ENCODE peak calls at places on chromosomes 13 and 19, in four cellular contexts. One of them, this sample, is unnamed.

GRCh38 chr19:38697197-38697596 is 47.1 kb downstream of the CAPN12 start:
- DNase-seq in H54: no peak
- DNase-seq in NCI-H1092 treated with DMSO at 0.1 percent for 48 hours: no peak
- DNase-seq in activated naive CD8-positive, alpha-beta T cell treated with anti-CD3 and anti-CD28 coated beads, Interleukin-2, amount 50 U/mL, for 16 hours: no peak
- DNase-seq in this sample: peak

GRCh38 chr19:30664358-30665058 is 292.3 kb downstream of the ZNF536 start:
- DNase-seq in NCI-H1092 treated with DMSO at 0.1 percent for 48 hours: no peak
- DNase-seq in H54: no peak
- DNase-seq in activated naive CD8-positive, alpha-beta T cell treated with anti-CD3 and anti-CD28 coated beads, Interleukin-2, amount 50 U/mL, for 16 hours: no peak
- DNase-seq in this sample: peak

GRCh38 chr13:99610702-99611289 is 109.5 kb downstream of the TM9SF2 start:
- DNase-seq in H54: no peak
- DNase-seq in NCI-H1092 treated with DMSO at 0.1 percent for 48 hours: no peak
- DNase-seq in activated naive CD8-positive, alpha-beta T cell treated with anti-CD3 and anti-CD28 coated beads, Interleukin-2, amount 50 U/mL, for 16 hours: no peak
- DNase-seq in this sample: no peak

GRCh38 chr19:13689050-13689449 is 75.3 kb upstream of the MRI1 start:
- DNase-seq in H54: no peak
- DNase-seq in NCI-H1092 treated with DMSO at 0.1 percent for 48 hours: peak
- DNase-seq in activated naive CD8-positive, alpha-beta T cell treated with anti-CD3 and anti-CD28 coated beads, Interleukin-2, amount 50 U/mL, for 16 hours: no peak
- DNase-seq in this sample: peak

GRCh38 chr13:113633485-113633873 is 24.5 kb downstream of the ATP4B start:
- DNase-seq in activated naive CD8-positive, alpha-beta T cell treated with anti-CD3 and anti-CD28 coated beads, Interleukin-2, amount 50 U/mL, for 16 hours: no peak
- DNase-seq in H54: no peak
- DNase-seq in NCI-H1092 treated with DMSO at 0.1 percent for 48 hours: no peak
- DNase-seq in this sample: no peak

GRCh38 chr19:51702103-51702753 is 9.1 kb downstream of the SPACA6 start:
- DNase-seq in NCI-H1092 treated with DMSO at 0.1 percent for 48 hours: no peak
- DNase-seq in H54: no peak
- DNase-seq in activated naive CD8-positive, alpha-beta T cell treated with anti-CD3 and anti-CD28 coated beads, Interleukin-2, amount 50 U/mL, for 16 hours: no peak
- DNase-seq in this sample: peak

GRCh38 chr19:44943801-44944249 is 1.8 kb downstream of the APOC4 start:
- DNase-seq in NCI-H1092 treated with DMSO at 0.1 percent for 48 hours: no peak
- DNase-seq in activated naive CD8-positive, alpha-beta T cell treated with anti-CD3 and anti-CD28 coated beads, Interleukin-2, amount 50 U/mL, for 16 hours: no peak
- DNase-seq in H54: no peak
- DNase-seq in this sample: peak

GRCh38 chr19:10672529-10673150 is 18.5 kb downstream of the ILF3 start:
- DNase-seq in activated naive CD8-positive, alpha-beta T cell treated with anti-CD3 and anti-CD28 coated beads, Interleukin-2, amount 50 U/mL, for 16 hours: no peak
- DNase-seq in NCI-H1092 treated with DMSO at 0.1 percent for 48 hours: no peak
- DNase-seq in H54: no peak
- DNase-seq in this sample: no peak

GRCh38 chr13:31625115-31625514 is 114.2 kb upstream of the RXFP2 start:
- DNase-seq in NCI-H1092 treated with DMSO at 0.1 percent for 48 hours: no peak
- DNase-seq in activated naive CD8-positive, alpha-beta T cell treated with anti-CD3 and anti-CD28 coated beads, Interleukin-2, amount 50 U/mL, for 16 hours: no peak
- DNase-seq in H54: no peak
- DNase-seq in this sample: peak

GRCh38 chr13:100532836-100533435 is 55.7 kb downstream of the GGACT start:
- DNase-seq in activated naive CD8-positive, alpha-beta T cell treated with anti-CD3 and anti-CD28 coated beads, Interleukin-2, amount 50 U/mL, for 16 hours: no peak
- DNase-seq in H54: no peak
- DNase-seq in NCI-H1092 treated with DMSO at 0.1 percent for 48 hours: no peak
- DNase-seq in this sample: no peak

GRCh38 chr13:94431987-94432386 is 47.5 kb downstream of the DCT start:
- DNase-seq in H54: no peak
- DNase-seq in activated naive CD8-positive, alpha-beta T cell treated with anti-CD3 and anti-CD28 coated beads, Interleukin-2, amount 50 U/mL, for 16 hours: no peak
- DNase-seq in NCI-H1092 treated with DMSO at 0.1 percent for 48 hours: no peak
- DNase-seq in this sample: no peak

GRCh38 chr19:46654621-46655152 is 6.3 kb downstream of the DACT3 start:
- DNase-seq in activated naive CD8-positive, alpha-beta T cell treated with anti-CD3 and anti-CD28 coated beads, Interleukin-2, amount 50 U/mL, for 16 hours: no peak
- DNase-seq in H54: no peak
- DNase-seq in NCI-H1092 treated with DMSO at 0.1 percent for 48 hours: no peak
- DNase-seq in this sample: no peak

GRCh38 chr13:28408235-28408848 is 86.6 kb downstream of the FLT1 start:
- DNase-seq in activated naive CD8-positive, alpha-beta T cell treated with anti-CD3 and anti-CD28 coated beads, Interleukin-2, amount 50 U/mL, for 16 hours: no peak
- DNase-seq in NCI-H1092 treated with DMSO at 0.1 percent for 48 hours: no peak
- DNase-seq in H54: no peak
- DNase-seq in this sample: no peak

GRCh38 chr13:27079421-27079958 is 92.1 kb downstream of the USP12 start:
- DNase-seq in activated naive CD8-positive, alpha-beta T cell treated with anti-CD3 and anti-CD28 coated beads, Interleukin-2, amount 50 U/mL, for 16 hours: no peak
- DNase-seq in H54: no peak
- DNase-seq in NCI-H1092 treated with DMSO at 0.1 percent for 48 hours: no peak
- DNase-seq in this sample: peak

GRCh38 chr13:113354831-113355610 is 8.9 kb downstream of the GRTP1 start:
- DNase-seq in H54: no peak
- DNase-seq in NCI-H1092 treated with DMSO at 0.1 percent for 48 hours: no peak
- DNase-seq in activated naive CD8-positive, alpha-beta T cell treated with anti-CD3 and anti-CD28 coated beads, Interleukin-2, amount 50 U/mL, for 16 hours: no peak
- DNase-seq in this sample: no peak

GRCh38 chr19:52028780-52029123 is 573 bp upstream of the ZNF614 start:
- DNase-seq in H54: no peak
- DNase-seq in activated naive CD8-positive, alpha-beta T cell treated with anti-CD3 and anti-CD28 coated beads, Interleukin-2, amount 50 U/mL, for 16 hours: no peak
- DNase-seq in NCI-H1092 treated with DMSO at 0.1 percent for 48 hours: no peak
- DNase-seq in this sample: no peak

GRCh38 chr13:39602614-39603366 is at the start of gene LHFPL6:
- DNase-seq in H54: peak
- DNase-seq in NCI-H1092 treated with DMSO at 0.1 percent for 48 hours: peak
- DNase-seq in activated naive CD8-positive, alpha-beta T cell treated with anti-CD3 and anti-CD28 coated beads, Interleukin-2, amount 50 U/mL, for 16 hours: peak
- DNase-seq in this sample: peak

GRCh38 chr13:47044842-47045241 is 148.0 kb upstream of the HTR2A start:
- DNase-seq in activated naive CD8-positive, alpha-beta T cell treated with anti-CD3 and anti-CD28 coated beads, Interleukin-2, amount 50 U/mL, for 16 hours: no peak
- DNase-seq in NCI-H1092 treated with DMSO at 0.1 percent for 48 hours: no peak
- DNase-seq in H54: no peak
- DNase-seq in this sample: peak

GRCh38 chr13:27476943-27477681 is 26.7 kb upstream of the MTIF3 start:
- DNase-seq in NCI-H1092 treated with DMSO at 0.1 percent for 48 hours: no peak
- DNase-seq in H54: no peak
- DNase-seq in activated naive CD8-positive, alpha-beta T cell treated with anti-CD3 and anti-CD28 coated beads, Interleukin-2, amount 50 U/mL, for 16 hours: no peak
- DNase-seq in this sample: peak

GRCh38 chr13:105565328-105565727 is 970.1 kb downstream of the EFNB2 start:
- DNase-seq in H54: no peak
- DNase-seq in activated naive CD8-positive, alpha-beta T cell treated with anti-CD3 and anti-CD28 coated beads, Interleukin-2, amount 50 U/mL, for 16 hours: no peak
- DNase-seq in NCI-H1092 treated with DMSO at 0.1 percent for 48 hours: no peak
- DNase-seq in this sample: peak

GRCh38 chr19:58355891-58356235 is 2.6 kb upstream of the A1BG start:
- DNase-seq in H54: no peak
- DNase-seq in NCI-H1092 treated with DMSO at 0.1 percent for 48 hours: no peak
- DNase-seq in activated naive CD8-positive, alpha-beta T cell treated with anti-CD3 and anti-CD28 coated beads, Interleukin-2, amount 50 U/mL, for 16 hours: no peak
- DNase-seq in this sample: no peak

GRCh38 chr19:46392252-46392801 is 21.0 kb downstream of the CCDC8 start:
- DNase-seq in H54: no peak
- DNase-seq in activated naive CD8-positive, alpha-beta T cell treated with anti-CD3 and anti-CD28 coated beads, Interleukin-2, amount 50 U/mL, for 16 hours: no peak
- DNase-seq in NCI-H1092 treated with DMSO at 0.1 percent for 48 hours: no peak
- DNase-seq in this sample: peak

GRCh38 chr19:34364830-34365462 is at the start of gene GPI:
- DNase-seq in activated naive CD8-positive, alpha-beta T cell treated with anti-CD3 and anti-CD28 coated beads, Interleukin-2, amount 50 U/mL, for 16 hours: peak
- DNase-seq in NCI-H1092 treated with DMSO at 0.1 percent for 48 hours: peak
- DNase-seq in H54: peak
- DNase-seq in this sample: peak

GRCh38 chr13:60062502-60062901 is 101.2 kb downstream of the DIAPH3 start:
- DNase-seq in activated naive CD8-positive, alpha-beta T cell treated with anti-CD3 and anti-CD28 coated beads, Interleukin-2, amount 50 U/mL, for 16 hours: no peak
- DNase-seq in NCI-H1092 treated with DMSO at 0.1 percent for 48 hours: no peak
- DNase-seq in H54: no peak
- DNase-seq in this sample: no peak

GRCh38 chr13:74316531-74316930 is 182.3 kb upstream of the KLF12 start:
- DNase-seq in activated naive CD8-positive, alpha-beta T cell treated with anti-CD3 and anti-CD28 coated beads, Interleukin-2, amount 50 U/mL, for 16 hours: no peak
- DNase-seq in H54: no peak
- DNase-seq in NCI-H1092 treated with DMSO at 0.1 percent for 48 hours: no peak
- DNase-seq in this sample: no peak

This sample was measured in foreskin fibroblast.